ENCODE peak calls at places on chromosomes 3 and 15, in ten cellular contexts. One of them, this sample, is unnamed.

GRCh38 chr3:56119575-56120349 is 348.5 kb downstream of the ERC2 start:
- DNase-seq in ovary: peak
- DNase-seq in K562: no peak
- DNase-seq in HepG2: no peak
- DNase-seq in GM12878: no peak
- DNase-seq in stomach: no peak
- DNase-seq in A549: no peak
- DNase-seq in tibial nerve: peak
- DNase-seq in transverse colon: no peak
- DNase-seq in SK-N-SH: no peak
- DNase-seq in this sample: no peak

GRCh38 chr15:96046620-96047240 is 283.8 kb upstream of the NR2F2 start:
- DNase-seq in transverse colon: no peak
- DNase-seq in K562: no peak
- DNase-seq in tibial nerve: no peak
- DNase-seq in HepG2: no peak
- DNase-seq in ovary: no peak
- DNase-seq in GM12878: no peak
- DNase-seq in A549: no peak
- DNase-seq in SK-N-SH: no peak
- DNase-seq in stomach: no peak
- DNase-seq in this sample: no peak

GRCh38 chr3:70832811-70833509 is 520.5 kb upstream of the MDFIC2 start:
- DNase-seq in tibial nerve: no peak
- DNase-seq in HepG2: no peak
- DNase-seq in A549: no peak
- DNase-seq in K562: no peak
- DNase-seq in GM12878: no peak
- DNase-seq in ovary: no peak
- DNase-seq in transverse colon: no peak
- DNase-seq in stomach: no peak
- DNase-seq in SK-N-SH: no peak
- DNase-seq in this sample: no peak

GRCh38 chr15:44136991-44137477 is 58.0 kb downstream of the FRMD5 start:
- DNase-seq in SK-N-SH: no peak
- DNase-seq in K562: no peak
- DNase-seq in transverse colon: no peak
- DNase-seq in GM12878: no peak
- DNase-seq in A549: no peak
- DNase-seq in HepG2: no peak
- DNase-seq in tibial nerve: no peak
- DNase-seq in stomach: no peak
- DNase-seq in ovary: no peak
- DNase-seq in this sample: no peak

GRCh38 chr3:14513566-14514322 is 26.4 kb downstream of the GRIP2 start:
- DNase-seq in SK-N-SH: no peak
- DNase-seq in stomach: no peak
- DNase-seq in K562: no peak
- DNase-seq in HepG2: no peak
- DNase-seq in transverse colon: no peak
- DNase-seq in tibial nerve: no peak
- DNase-seq in ovary: peak
- DNase-seq in A549: no peak
- DNase-seq in GM12878: no peak
- DNase-seq in this sample: no peak

GRCh38 chr3:188664795-188665194 is 507.0 kb upstream of the TPRG1 start:
- DNase-seq in stomach: no peak
- DNase-seq in A549: peak
- DNase-seq in transverse colon: no peak
- DNase-seq in tibial nerve: no peak
- DNase-seq in K562: no peak
- DNase-seq in GM12878: no peak
- DNase-seq in HepG2: peak
- DNase-seq in SK-N-SH: peak
- DNase-seq in ovary: no peak
- DNase-seq in this sample: no peak

GRCh38 chr15:89632563-89633430 is 22.5 kb downstream of the KIF7 start:
- DNase-seq in K562: no peak
- DNase-seq in GM12878: no peak
- DNase-seq in tibial nerve: no peak
- DNase-seq in transverse colon: no peak
- DNase-seq in A549: no peak
- DNase-seq in HepG2: no peak
- DNase-seq in stomach: peak
- DNase-seq in ovary: no peak
- DNase-seq in SK-N-SH: peak
- DNase-seq in this sample: no peak

GRCh38 chr3:179949428-179949827 is 87.3 kb downstream of the PEX5L start:
- DNase-seq in stomach: no peak
- DNase-seq in ovary: no peak
- DNase-seq in tibial nerve: no peak
- DNase-seq in K562: no peak
- DNase-seq in A549: no peak
- DNase-seq in transverse colon: no peak
- DNase-seq in GM12878: no peak
- DNase-seq in HepG2: no peak
- DNase-seq in SK-N-SH: no peak
- DNase-seq in this sample: no peak

GRCh38 chr3:126480251-126480650 is 4.6 kb upstream of the ZXDC start:
- DNase-seq in HepG2: no peak
- DNase-seq in ovary: no peak
- DNase-seq in GM12878: no peak
- DNase-seq in transverse colon: no peak
- DNase-seq in SK-N-SH: no peak
- DNase-seq in A549: no peak
- DNase-seq in K562: no peak
- DNase-seq in stomach: no peak
- DNase-seq in tibial nerve: no peak
- DNase-seq in this sample: no peak

GRCh38 chr15:25783607-25784131 is 79.5 kb downstream of the ATP10A start:
- DNase-seq in GM12878: no peak
- DNase-seq in K562: peak
- DNase-seq in A549: peak
- DNase-seq in stomach: no peak
- DNase-seq in transverse colon: no peak
- DNase-seq in ovary: no peak
- DNase-seq in HepG2: no peak
- DNase-seq in tibial nerve: no peak
- DNase-seq in SK-N-SH: no peak
- DNase-seq in this sample: no peak

GRCh38 chr15:25268166-25268565 is 170.7 kb downstream of the UBE3A start:
- DNase-seq in tibial nerve: no peak
- DNase-seq in GM12878: no peak
- DNase-seq in stomach: no peak
- DNase-seq in A549: peak
- DNase-seq in ovary: no peak
- DNase-seq in K562: no peak
- DNase-seq in HepG2: peak
- DNase-seq in SK-N-SH: no peak
- DNase-seq in transverse colon: no peak
- DNase-seq in this sample: no peak

GRCh38 chr3:70926835-70927234 is 614.4 kb upstream of the MDFIC2 start:
- DNase-seq in ovary: no peak
- DNase-seq in GM12878: no peak
- DNase-seq in SK-N-SH: no peak
- DNase-seq in A549: no peak
- DNase-seq in K562: no peak
- DNase-seq in stomach: no peak
- DNase-seq in HepG2: no peak
- DNase-seq in tibial nerve: no peak
- DNase-seq in transverse colon: no peak
- DNase-seq in this sample: no peak

GRCh38 chr3:196499807-196500524 is 3.6 kb downstream of the RNF168 start:
- DNase-seq in A549: no peak
- DNase-seq in stomach: no peak
- DNase-seq in tibial nerve: no peak
- DNase-seq in GM12878: no peak
- DNase-seq in SK-N-SH: no peak
- DNase-seq in K562: no peak
- DNase-seq in transverse colon: no peak
- DNase-seq in HepG2: no peak
- DNase-seq in ovary: no peak
- DNase-seq in this sample: no peak

GRCh38 chr15:97993310-97993738 is 32.8 kb downstream of the ARRDC4 start:
- DNase-seq in tibial nerve: no peak
- DNase-seq in SK-N-SH: no peak
- DNase-seq in K562: peak
- DNase-seq in HepG2: no peak
- DNase-seq in A549: no peak
- DNase-seq in stomach: no peak
- DNase-seq in transverse colon: no peak
- DNase-seq in GM12878: no peak
- DNase-seq in ovary: no peak
- DNase-seq in this sample: no peak

DNA sequence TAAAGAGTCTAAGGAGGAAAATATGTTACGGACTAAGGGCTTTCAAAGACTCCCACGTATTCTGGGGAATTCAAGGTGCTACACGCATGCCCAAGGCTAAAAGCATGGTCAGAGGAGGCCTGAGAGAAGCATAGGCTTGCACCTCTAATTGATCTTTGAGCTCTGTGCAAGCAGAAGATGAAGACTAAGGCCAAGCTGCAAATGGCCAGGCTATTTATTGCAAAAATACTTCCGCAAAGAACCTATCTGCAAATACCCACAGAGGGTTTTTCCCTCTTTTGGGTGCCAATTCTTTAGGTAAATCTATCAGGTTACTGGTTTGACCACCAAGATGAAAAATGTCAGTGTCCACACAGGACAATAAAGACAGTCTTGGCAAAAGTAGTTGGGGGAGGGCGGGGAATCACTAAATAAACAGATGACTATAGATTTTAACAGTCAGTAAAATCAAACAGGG is 119.5 kb downstream of the STAG1 start:
- DNase-seq in stomach: no peak
- DNase-seq in GM12878: no peak
- DNase-seq in SK-N-SH: no peak
- DNase-seq in tibial nerve: no peak
- DNase-seq in ovary: no peak
- DNase-seq in K562: no peak
- DNase-seq in HepG2: peak
- DNase-seq in transverse colon: no peak
- DNase-seq in A549: peak
- DNase-seq in this sample: no peak
- TF ChIP-seq EP300 in stomach: no peak
- TF ChIP-seq EP300 in GM12878: no peak
- TF ChIP-seq EP300 in SK-N-SH: no peak
- TF ChIP-seq EP300 in tibial nerve: no peak
- TF ChIP-seq EP300 in ovary: no peak
- TF ChIP-seq EP300 in K562: no peak
- TF ChIP-seq EP300 in HepG2: no peak
- TF ChIP-seq EP300 in transverse colon: no peak
- TF ChIP-seq EP300 in A549: no peak
- TF ChIP-seq EP300 in this sample: no peak

GRCh38 chr3:134527037-134527436 is 41.2 kb downstream of the CEP63 start:
- DNase-seq in HepG2: peak
- DNase-seq in GM12878: no peak
- DNase-seq in stomach: no peak
- DNase-seq in SK-N-SH: peak
- DNase-seq in transverse colon: no peak
- DNase-seq in A549: peak
- DNase-seq in K562: peak
- DNase-seq in tibial nerve: no peak
- DNase-seq in ovary: no peak
- DNase-seq in this sample: no peak
- TF ChIP-seq EP300 in HepG2: no peak
- TF ChIP-seq EP300 in GM12878: no peak
- TF ChIP-seq EP300 in stomach: no peak
- TF ChIP-seq EP300 in SK-N-SH: no peak
- TF ChIP-seq EP300 in transverse colon: no peak
- TF ChIP-seq EP300 in A549: no peak
- TF ChIP-seq EP300 in K562: no peak
- TF ChIP-seq EP300 in tibial nerve: no peak
- TF ChIP-seq EP300 in ovary: no peak
- TF ChIP-seq EP300 in this sample: no peak

DNA sequence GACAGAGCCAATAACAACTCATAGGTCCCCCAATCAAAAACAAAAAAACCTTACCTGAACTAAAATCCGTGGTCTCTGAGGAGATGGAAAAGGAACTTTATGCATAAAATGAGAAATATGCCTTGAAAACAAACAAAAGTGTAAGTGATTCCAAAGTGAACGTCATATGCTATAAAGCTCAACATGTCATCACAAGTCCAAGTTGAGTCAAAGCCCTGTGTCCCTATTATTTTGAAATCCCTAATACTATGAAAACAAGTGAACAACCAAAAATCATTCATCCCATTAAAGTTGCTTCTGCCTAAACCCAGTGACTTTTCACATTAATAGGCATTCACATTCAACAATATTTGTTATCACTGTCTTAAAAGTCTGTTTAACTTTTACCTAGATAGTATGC is 59.4 kb downstream of the DENND4A start:
- DNase-seq in HepG2: no peak
- DNase-seq in tibial nerve: no peak
- DNase-seq in stomach: no peak
- DNase-seq in K562: no peak
- DNase-seq in ovary: no peak
- DNase-seq in SK-N-SH: no peak
- DNase-seq in GM12878: no peak
- DNase-seq in transverse colon: no peak
- DNase-seq in A549: no peak
- DNase-seq in this sample: no peak
- TF ChIP-seq EP300 in HepG2: no peak
- TF ChIP-seq EP300 in tibial nerve: no peak
- TF ChIP-seq EP300 in stomach: no peak
- TF ChIP-seq EP300 in K562: no peak
- TF ChIP-seq EP300 in ovary: no peak
- TF ChIP-seq EP300 in SK-N-SH: no peak
- TF ChIP-seq EP300 in GM12878: no peak
- TF ChIP-seq EP300 in transverse colon: no peak
- TF ChIP-seq EP300 in A549: no peak
- TF ChIP-seq EP300 in this sample: no peak

DNA sequence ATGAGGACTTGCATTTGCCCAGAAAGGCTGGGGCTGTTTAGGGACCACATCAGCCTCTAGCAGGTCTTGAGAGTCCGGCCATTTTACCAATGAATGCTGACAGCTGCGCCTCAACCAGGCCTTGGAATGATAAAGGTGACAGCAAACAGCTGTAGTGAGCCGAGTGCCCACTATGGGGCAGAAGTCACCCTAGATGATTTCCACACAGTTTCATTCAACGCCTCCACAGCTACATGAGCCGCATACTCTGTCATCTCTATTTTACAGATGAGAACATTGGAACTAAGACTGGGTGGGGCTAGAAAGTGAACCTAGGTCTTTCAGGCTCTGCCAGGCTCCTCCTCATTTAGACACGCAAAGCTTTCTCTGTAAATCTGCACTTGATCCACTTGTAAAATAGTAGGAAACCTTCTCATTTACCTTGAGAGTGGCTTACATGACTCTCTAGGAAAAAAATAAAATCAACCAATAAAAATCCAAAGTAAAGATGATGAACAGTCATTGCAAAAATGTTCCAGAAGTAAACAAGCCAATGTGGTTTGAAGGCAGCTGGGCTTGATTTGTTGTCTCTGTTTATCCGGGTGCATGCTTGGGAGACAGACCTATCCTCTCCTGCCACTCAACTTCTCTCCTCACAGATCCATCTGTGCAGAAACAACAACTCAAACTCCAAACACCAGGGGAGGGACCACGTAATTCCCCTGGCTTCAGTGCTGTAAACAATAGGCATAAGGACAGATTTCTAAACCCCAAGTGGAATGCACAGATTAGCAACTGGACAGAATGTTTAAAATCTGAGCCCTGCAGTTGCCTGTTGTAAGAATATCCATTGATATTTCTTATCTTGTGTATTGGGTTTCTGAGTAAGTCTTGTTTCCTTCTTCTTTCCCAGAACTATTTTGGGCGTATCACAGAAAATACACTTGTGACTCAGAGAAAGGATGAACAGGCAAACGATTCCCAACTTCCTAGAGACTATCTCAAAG is 31.5 kb upstream of the LDHAL6B start:
- DNase-seq in tibial nerve: peak
- DNase-seq in HepG2: peak
- DNase-seq in GM12878: no peak
- DNase-seq in K562: peak
- DNase-seq in transverse colon: peak
- DNase-seq in stomach: peak
- DNase-seq in SK-N-SH: peak
- DNase-seq in ovary: peak
- DNase-seq in A549: peak
- DNase-seq in this sample: peak
- TF ChIP-seq EP300 in tibial nerve: no peak
- TF ChIP-seq EP300 in HepG2: no peak
- TF ChIP-seq EP300 in GM12878: no peak
- TF ChIP-seq EP300 in K562: no peak
- TF ChIP-seq EP300 in transverse colon: no peak
- TF ChIP-seq EP300 in stomach: no peak
- TF ChIP-seq EP300 in SK-N-SH: no peak
- TF ChIP-seq EP300 in ovary: no peak
- TF ChIP-seq EP300 in A549: no peak
- TF ChIP-seq EP300 in this sample: no peak